ENCODE peak calls at places on chromosome 12, in seven cellular contexts. One of them, this sample, is unnamed.
A peak's percentile ranks its signal among the peaks of the same experiment; 100 is the strongest.

GRCh38 chr12:54430471-54431075 is 11.5 kb upstream of the ITGA5 start:
- DNase-seq in H9: no peak
- DNase-seq in neuronal stem cell: no peak
- DNase-seq in mesendoderm: no peak
- DNase-seq in trophoblast cell: peak; percentile 49
- DNase-seq in mesenchymal stem cell: peak; percentile 55
- DNase-seq in H1: no peak
- DNase-seq in this sample: no peak

GRCh38 chr12:58452546-58452945 is 467.8 kb downstream of the LRIG3 start:
- DNase-seq in mesendoderm: no peak
- DNase-seq in H1: no peak
- DNase-seq in H9: no peak
- DNase-seq in mesenchymal stem cell: peak; percentile 16
- DNase-seq in trophoblast cell: no peak
- DNase-seq in neuronal stem cell: no peak
- DNase-seq in this sample: peak; percentile 56

GRCh38 chr12:40745386-40745785 is 53.1 kb downstream of the CNTN1 start:
- DNase-seq in H9: no peak
- DNase-seq in mesenchymal stem cell: no peak
- DNase-seq in neuronal stem cell: no peak
- DNase-seq in trophoblast cell: no peak
- DNase-seq in mesendoderm: peak; percentile 84
- DNase-seq in H1: no peak
- DNase-seq in this sample: no peak

GRCh38 chr12:51222461-51222860 is 4.6 kb upstream of the POU6F1 start:
- DNase-seq in H1: no peak
- DNase-seq in mesenchymal stem cell: no peak
- DNase-seq in trophoblast cell: no peak
- DNase-seq in H9: no peak
- DNase-seq in neuronal stem cell: no peak
- DNase-seq in mesendoderm: no peak
- DNase-seq in this sample: no peak

GRCh38 chr12:27840229-27840999 is 60.4 kb upstream of the MANSC4 start:
- DNase-seq in H1: no peak
- DNase-seq in mesenchymal stem cell: peak; percentile 5
- DNase-seq in mesendoderm: no peak
- DNase-seq in neuronal stem cell: no peak
- DNase-seq in H9: no peak
- DNase-seq in trophoblast cell: no peak
- DNase-seq in this sample: no peak

GRCh38 chr12:46208370-46208769 is 60.5 kb downstream of the SLC38A1 start:
- DNase-seq in H9: no peak
- DNase-seq in mesenchymal stem cell: no peak
- DNase-seq in neuronal stem cell: no peak
- DNase-seq in trophoblast cell: no peak
- DNase-seq in mesendoderm: no peak
- DNase-seq in H1: no peak
- DNase-seq in this sample: no peak

GRCh38 chr12:108564724-108565123 is 2.3 kb downstream of the ISCU start:
- DNase-seq in mesendoderm: no peak
- DNase-seq in neuronal stem cell: no peak
- DNase-seq in H1: no peak
- DNase-seq in mesenchymal stem cell: no peak
- DNase-seq in trophoblast cell: no peak
- DNase-seq in H9: no peak
- DNase-seq in this sample: no peak

GRCh38 chr12:88579572-88579940 is 715 bp downstream of the KITLG start:
- DNase-seq in H1: peak; percentile 63
- DNase-seq in mesenchymal stem cell: peak; percentile 55
- DNase-seq in H9: no peak
- DNase-seq in mesendoderm: peak; percentile 49
- DNase-seq in trophoblast cell: no peak
- DNase-seq in neuronal stem cell: no peak
- DNase-seq in this sample: no peak

GRCh38 chr12:22374499-22374898 is 40.0 kb upstream of the ST8SIA1 start:
- DNase-seq in trophoblast cell: no peak
- DNase-seq in H9: no peak
- DNase-seq in neuronal stem cell: no peak
- DNase-seq in H1: no peak
- DNase-seq in mesenchymal stem cell: no peak
- DNase-seq in mesendoderm: no peak
- DNase-seq in this sample: no peak

GRCh38 chr12:92183575-92183974 is 37.9 kb upstream of the BTG1 start:
- DNase-seq in trophoblast cell: no peak
- DNase-seq in H9: no peak
- DNase-seq in mesendoderm: no peak
- DNase-seq in H1: no peak
- DNase-seq in neuronal stem cell: no peak
- DNase-seq in mesenchymal stem cell: no peak
- DNase-seq in this sample: no peak

GRCh38 chr12:92208613-92209121 is 63.0 kb upstream of the BTG1 start:
- DNase-seq in H9: no peak
- DNase-seq in neuronal stem cell: no peak
- DNase-seq in H1: no peak
- DNase-seq in mesenchymal stem cell: peak; percentile 73
- DNase-seq in mesendoderm: peak; percentile 19
- DNase-seq in trophoblast cell: no peak
- DNase-seq in this sample: peak; percentile 31

GRCh38 chr12:570949-571794 is 92.1 kb downstream of the NINJ2 start:
- DNase-seq in mesendoderm: peak; percentile 83
- DNase-seq in trophoblast cell: peak; percentile 43
- DNase-seq in H9: peak; percentile 91
- DNase-seq in neuronal stem cell: no peak
- DNase-seq in mesenchymal stem cell: peak; percentile 85
- DNase-seq in H1: peak; percentile 75
- DNase-seq in this sample: peak; percentile 80

GRCh38 chr12:90959538-90960139 is 4.7 kb upstream of the CCER1 start:
- DNase-seq in H9: no peak
- DNase-seq in trophoblast cell: peak; percentile 22
- DNase-seq in H1: no peak
- DNase-seq in neuronal stem cell: peak; percentile 23
- DNase-seq in mesenchymal stem cell: peak; percentile 61
- DNase-seq in mesendoderm: peak; percentile 52
- DNase-seq in this sample: peak; percentile 58

GRCh38 chr12:118436986-118437385 is 60.6 kb downstream of the SUDS3 start:
- DNase-seq in mesendoderm: no peak
- DNase-seq in mesenchymal stem cell: no peak
- DNase-seq in neuronal stem cell: no peak
- DNase-seq in H1: no peak
- DNase-seq in H9: no peak
- DNase-seq in trophoblast cell: no peak
- DNase-seq in this sample: peak; percentile 30

GRCh38 chr12:24625103-24625502 is 323.8 kb downstream of the BCAT1 start:
- DNase-seq in mesendoderm: peak; percentile 7
- DNase-seq in mesenchymal stem cell: no peak
- DNase-seq in H9: no peak
- DNase-seq in trophoblast cell: no peak
- DNase-seq in neuronal stem cell: no peak
- DNase-seq in H1: no peak
- DNase-seq in this sample: no peak

GRCh38 chr12:70180140-70180539 is 63.1 kb upstream of the CNOT2 start:
- DNase-seq in mesendoderm: no peak
- DNase-seq in H9: no peak
- DNase-seq in trophoblast cell: no peak
- DNase-seq in mesenchymal stem cell: no peak
- DNase-seq in H1: no peak
- DNase-seq in neuronal stem cell: no peak
- DNase-seq in this sample: no peak

GRCh38 chr12:28827841-28828240 is 321.2 kb upstream of the FAR2 start:
- DNase-seq in neuronal stem cell: no peak
- DNase-seq in mesenchymal stem cell: no peak
- DNase-seq in H9: no peak
- DNase-seq in mesendoderm: peak; percentile 58
- DNase-seq in trophoblast cell: no peak
- DNase-seq in H1: no peak
- DNase-seq in this sample: no peak

DNA sequence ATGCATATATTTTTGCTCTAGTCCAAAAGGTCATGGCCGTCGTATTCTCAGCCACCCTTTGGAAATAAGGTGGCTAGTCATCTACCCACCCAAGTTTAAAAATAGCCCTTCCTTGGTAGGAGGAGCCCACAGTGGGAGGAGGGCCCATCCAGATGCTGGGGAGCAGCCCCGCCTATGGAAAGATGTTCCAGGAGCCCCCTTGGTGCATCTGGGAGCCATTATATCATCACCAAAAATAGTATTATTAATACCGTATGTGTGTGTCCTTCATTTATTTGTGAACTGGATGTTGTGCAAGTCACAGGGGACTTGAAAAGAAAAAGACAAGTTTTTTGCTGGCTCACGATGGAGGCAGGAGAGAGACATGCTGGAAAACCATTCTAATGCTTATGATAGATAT is 34.0 kb downstream of the EMP1 start:
- DNase-seq in neuronal stem cell: no peak
- DNase-seq in trophoblast cell: no peak
- DNase-seq in mesendoderm: no peak
- DNase-seq in mesenchymal stem cell: no peak
- DNase-seq in H1: no peak
- DNase-seq in H9: no peak
- DNase-seq in this sample: no peak
- H3K23ac ChIP-seq in neuronal stem cell: no peak overlapping the region
- H3K23ac ChIP-seq in trophoblast cell: no peak overlapping the region
- H3K23ac ChIP-seq in mesendoderm: no peak overlapping the region
- H3K23ac ChIP-seq in mesenchymal stem cell: no peak overlapping the region
- H3K23ac ChIP-seq in H1: no peak overlapping the region
- H3K23ac ChIP-seq in H9: no peak overlapping the region
- H3K23ac ChIP-seq in this sample: no peak overlapping the region

GRCh38 chr12:12642916-12643315 is 31.2 kb downstream of the CREBL2 start:
- DNase-seq in neuronal stem cell: no peak
- DNase-seq in H1: no peak
- DNase-seq in trophoblast cell: no peak
- DNase-seq in mesendoderm: no peak
- DNase-seq in mesenchymal stem cell: no peak
- DNase-seq in H9: no peak
- DNase-seq in this sample: no peak

GRCh38 chr12:12648284-12648683 is 36.6 kb downstream of the CREBL2 start:
- DNase-seq in mesendoderm: no peak
- DNase-seq in neuronal stem cell: no peak
- DNase-seq in mesenchymal stem cell: no peak
- DNase-seq in trophoblast cell: no peak
- DNase-seq in H9: no peak
- DNase-seq in H1: no peak
- DNase-seq in this sample: no peak

GRCh38 chr12:12648951-12649650 is 37.4 kb downstream of the CREBL2 start:
- DNase-seq in H9: no peak
- DNase-seq in mesenchymal stem cell: no peak
- DNase-seq in H1: no peak
- DNase-seq in trophoblast cell: no peak
- DNase-seq in neuronal stem cell: no peak
- DNase-seq in mesendoderm: no peak
- DNase-seq in this sample: no peak

GRCh38 chr12:12646483-12647072 is 34.9 kb downstream of the CREBL2 start:
- DNase-seq in trophoblast cell: no peak
- DNase-seq in H9: no peak
- DNase-seq in neuronal stem cell: no peak
- DNase-seq in H1: no peak
- DNase-seq in mesenchymal stem cell: no peak
- DNase-seq in mesendoderm: no peak
- DNase-seq in this sample: no peak

GRCh38 chr12:12645485-12645884 is 33.8 kb downstream of the CREBL2 start:
- DNase-seq in mesendoderm: peak; percentile 60
- DNase-seq in trophoblast cell: no peak
- DNase-seq in H1: no peak
- DNase-seq in H9: peak; percentile 47
- DNase-seq in neuronal stem cell: no peak
- DNase-seq in mesenchymal stem cell: peak; percentile 26
- DNase-seq in this sample: peak; percentile 40
- H3K23ac ChIP-seq in mesendoderm: no peak overlapping the region
- H3K23ac ChIP-seq in trophoblast cell: no peak overlapping the region
- H3K23ac ChIP-seq in H1: no peak overlapping the region
- H3K23ac ChIP-seq in H9: no peak overlapping the region
- H3K23ac ChIP-seq in neuronal stem cell: no peak overlapping the region
- H3K23ac ChIP-seq in mesenchymal stem cell: no peak overlapping the region
- H3K23ac ChIP-seq in this sample: no peak overlapping the region

DNA sequence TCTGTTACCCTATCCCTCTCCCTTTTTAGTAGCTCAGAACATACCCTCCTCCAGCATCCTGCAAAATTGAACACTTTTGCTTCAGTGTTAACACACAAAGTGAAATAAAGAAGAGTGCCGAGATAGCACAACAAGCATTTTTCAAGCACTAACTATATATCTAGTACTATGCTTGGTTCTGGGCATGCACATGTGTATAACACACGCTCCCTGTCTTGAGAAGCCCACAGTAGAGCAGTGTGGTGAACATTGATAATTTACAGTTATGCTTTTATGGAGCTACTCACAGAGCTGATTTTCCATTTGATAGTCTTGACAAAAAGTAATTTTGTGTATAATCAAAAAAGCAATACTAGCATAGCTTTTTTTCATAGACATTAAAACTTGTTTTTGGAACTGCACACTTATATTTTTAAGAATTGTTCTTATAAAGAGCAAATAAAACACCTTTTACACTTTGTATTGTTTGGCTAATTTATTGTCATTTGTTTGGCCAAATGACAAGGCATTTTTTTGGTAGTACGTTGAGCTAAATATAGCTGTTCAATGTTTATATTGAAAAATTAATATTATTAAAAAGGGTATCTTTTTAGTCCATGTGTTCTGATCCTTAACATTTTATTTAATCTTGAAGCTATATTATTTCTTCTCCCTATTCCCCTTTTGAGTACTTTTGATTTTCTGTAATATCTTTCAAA is 39.7 kb downstream of the LEMD3 start:
- DNase-seq in mesendoderm: no peak
- DNase-seq in mesenchymal stem cell: no peak
- DNase-seq in trophoblast cell: no peak
- DNase-seq in H1: no peak
- DNase-seq in neuronal stem cell: no peak
- DNase-seq in H9: no peak
- DNase-seq in this sample: no peak
- H3K23ac ChIP-seq in mesendoderm: peak overlapping the region; percentile 81
- H3K23ac ChIP-seq in mesenchymal stem cell: no peak overlapping the region
- H3K23ac ChIP-seq in trophoblast cell: no peak overlapping the region
- H3K23ac ChIP-seq in H1: no peak overlapping the region
- H3K23ac ChIP-seq in neuronal stem cell: no peak overlapping the region
- H3K23ac ChIP-seq in H9: no peak overlapping the region
- H3K23ac ChIP-seq in this sample: no peak overlapping the region

GRCh38 chr12:101539148-101539547 is 55.6 kb upstream of the MYBPC1 start:
- DNase-seq in mesenchymal stem cell: no peak
- DNase-seq in mesendoderm: no peak
- DNase-seq in H1: no peak
- DNase-seq in H9: no peak
- DNase-seq in trophoblast cell: no peak
- DNase-seq in neuronal stem cell: no peak
- DNase-seq in this sample: no peak

DNA sequence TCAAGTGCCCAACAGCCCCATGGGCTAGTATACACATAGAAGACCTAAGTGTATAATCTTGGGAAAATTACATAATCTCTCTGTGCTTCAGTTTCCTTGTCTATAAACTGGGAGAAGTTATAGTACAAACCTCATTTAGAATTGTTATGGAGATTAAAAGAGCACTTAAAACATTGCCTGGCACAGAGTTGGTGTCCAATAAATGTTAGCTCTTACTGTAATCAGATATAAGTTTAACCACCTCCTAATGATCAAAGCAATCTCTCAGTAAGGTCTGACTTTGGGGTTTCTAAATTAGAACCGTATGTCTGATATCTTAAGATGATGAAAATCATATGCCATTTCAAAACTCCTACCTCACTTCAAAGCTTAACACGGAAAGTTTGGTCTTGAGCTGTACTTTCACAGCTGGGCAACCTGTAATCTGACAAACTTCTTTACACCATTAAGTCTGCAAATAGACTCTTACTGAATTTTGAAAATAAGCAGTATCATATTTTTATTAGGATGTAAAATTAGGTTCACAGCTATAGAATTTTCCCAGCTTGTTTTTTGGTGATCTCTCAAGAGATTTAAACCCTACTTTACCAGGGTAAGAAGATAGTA is 58.6 kb upstream of the MYBPC1 start:
- DNase-seq in trophoblast cell: no peak
- DNase-seq in mesendoderm: no peak
- DNase-seq in H1: no peak
- DNase-seq in neuronal stem cell: no peak
- DNase-seq in H9: no peak
- DNase-seq in mesenchymal stem cell: no peak
- DNase-seq in this sample: no peak
- H3K23ac ChIP-seq in trophoblast cell: no peak overlapping the region
- H3K23ac ChIP-seq in mesendoderm: no peak overlapping the region
- H3K23ac ChIP-seq in H1: no peak overlapping the region
- H3K23ac ChIP-seq in neuronal stem cell: no peak overlapping the region
- H3K23ac ChIP-seq in H9: no peak overlapping the region
- H3K23ac ChIP-seq in mesenchymal stem cell: no peak overlapping the region
- H3K23ac ChIP-seq in this sample: no peak overlapping the region

This sample was measured in IMR-90.